ENCODE peak calls at places on chromosomes 6 and 20, in six cellular contexts. U is NCI-H774; S is foreskin fibroblast; R is SHP77 treated with DMSO at 0.1 percent for 48 hours; Q is activated CD4-positive, alpha-beta T cell treated with anti-CD3 and anti-CD28 coated beads for 48 hours; M is astrocyte of the spinal cord. D is an unnamed sample.

GRCh38 chr20:58179432-58180099 is 48.9 kb downstream of the ANKRD60 start:
- DNase-seq in U (peak), S (peak), R (peak), Q (peak), M (peak), D (peak)

GRCh38 chr6:16700202-16700997 is 60.9 kb downstream of the ATXN1 start:
- DNase-seq in U (no peak), S (peak), R (no peak), Q (peak), M (peak), D (no peak)

GRCh38 chr6:122170274-122170673 is 229.2 kb upstream of the HSF2 start:
- DNase-seq in U (no peak), S (no peak), R (no peak), Q (no peak), M (no peak), D (no peak)

GRCh38 chr20:37336369-37337207 is 9.4 kb upstream of the SRC start:
- DNase-seq in U (no peak), S (peak), R (no peak), Q (peak), M (no peak), D (no peak)

GRCh38 chr6:122043421-122043820 is 356.0 kb upstream of the HSF2 start:
- DNase-seq in U (no peak), S (peak), R (no peak), Q (no peak), M (peak), D (no peak)

GRCh38 chr6:96816182-96816888 is 20.9 kb downstream of the GPR63 start:
- DNase-seq in U (no peak), S (no peak), R (no peak), Q (no peak), M (peak), D (no peak)

GRCh38 chr6:33800248-33800647 is 3.6 kb downstream of the MLN start:
- DNase-seq in U (no peak), S (no peak), R (no peak), Q (no peak), M (no peak), D (no peak)

GRCh38 chr20:50315811-50316551 is 125.4 kb downstream of the CEBPB start:
- DNase-seq in U (no peak), S (no peak), R (no peak), Q (no peak), M (no peak), D (no peak)

GRCh38 chr20:25314497-25315417 is 66.9 kb downstream of the PYGB start:
- DNase-seq in U (no peak), S (no peak), R (no peak), Q (no peak), M (no peak), D (no peak)

GRCh38 chr6:166618866-166619761 is 7.9 kb downstream of the RPS6KA2 start:
- DNase-seq in U (no peak), S (peak), R (no peak), Q (no peak), M (peak), D (peak)

GRCh38 chr20:46715292-46715756 is 5.9 kb downstream of the SLC2A10 start:
- DNase-seq in U (no peak), S (peak), R (no peak), Q (no peak), M (no peak), D (no peak)

GRCh38 chr20:64065973-64066341 is 3.0 kb downstream of the TCEA2 start:
- DNase-seq in U (no peak), S (peak), R (no peak), Q (peak), M (peak), D (peak)

GRCh38 chr6:120363429-120363828 is 970.9 kb downstream of the TBC1D32 start:
- DNase-seq in U (no peak), S (no peak), R (no peak), Q (no peak), M (no peak), D (no peak)

GRCh38 chr6:109767961-109768360 is 76.9 kb downstream of the FIG4 start:
- DNase-seq in U (no peak), S (peak), R (no peak), Q (no peak), M (no peak), D (no peak)

D was measured in astrocyte of the cerebellum.